ENCODE peak calls at places on chromosome 5, in six cellular contexts. One of them, this sample, is unnamed.

GRCh38 chr5:142529626-142530278 is 156.1 kb downstream of the FGF1 start:
- DNase-seq in activated CD4-positive, alpha-beta T cell treated with anti-CD3 and anti-CD28 coated beads for 24 hours: no peak
- DNase-seq in BJ: no peak
- DNase-seq in retinal pigment epithelial cell: no peak
- DNase-seq in progenitor cell of endocrine pancreas: no peak
- DNase-seq in GM12891: no peak
- DNase-seq in this sample: no peak

GRCh38 chr5:132273631-132274030 is 16.1 kb downstream of the PDLIM4 start:
- DNase-seq in activated CD4-positive, alpha-beta T cell treated with anti-CD3 and anti-CD28 coated beads for 24 hours: no peak
- DNase-seq in BJ: no peak
- DNase-seq in retinal pigment epithelial cell: no peak
- DNase-seq in progenitor cell of endocrine pancreas: no peak
- DNase-seq in GM12891: no peak
- DNase-seq in this sample: no peak

GRCh38 chr5:59390989-59391388 is 502.5 kb downstream of the PDE4D start:
- DNase-seq in activated CD4-positive, alpha-beta T cell treated with anti-CD3 and anti-CD28 coated beads for 24 hours: no peak
- DNase-seq in BJ: no peak
- DNase-seq in retinal pigment epithelial cell: no peak
- DNase-seq in progenitor cell of endocrine pancreas: no peak
- DNase-seq in GM12891: no peak
- DNase-seq in this sample: no peak

GRCh38 chr5:109654455-109654854 is 35.3 kb upstream of the MAN2A1 start:
- DNase-seq in activated CD4-positive, alpha-beta T cell treated with anti-CD3 and anti-CD28 coated beads for 24 hours: no peak
- DNase-seq in BJ: no peak
- DNase-seq in retinal pigment epithelial cell: no peak
- DNase-seq in progenitor cell of endocrine pancreas: no peak
- DNase-seq in GM12891: no peak
- DNase-seq in this sample: no peak

GRCh38 chr5:28831042-28831441 is 1792.7 kb upstream of the CDH9 start:
- DNase-seq in activated CD4-positive, alpha-beta T cell treated with anti-CD3 and anti-CD28 coated beads for 24 hours: no peak
- DNase-seq in BJ: no peak
- DNase-seq in retinal pigment epithelial cell: no peak
- DNase-seq in progenitor cell of endocrine pancreas: no peak
- DNase-seq in GM12891: no peak
- DNase-seq in this sample: no peak

GRCh38 chr5:137269297-137269696 is 229.8 kb downstream of the SPOCK1 start:
- DNase-seq in activated CD4-positive, alpha-beta T cell treated with anti-CD3 and anti-CD28 coated beads for 24 hours: no peak
- DNase-seq in BJ: no peak
- DNase-seq in retinal pigment epithelial cell: no peak
- DNase-seq in progenitor cell of endocrine pancreas: no peak
- DNase-seq in GM12891: no peak
- DNase-seq in this sample: no peak

GRCh38 chr5:52997424-52997823 is 8.3 kb downstream of the ITGA2 start:
- DNase-seq in activated CD4-positive, alpha-beta T cell treated with anti-CD3 and anti-CD28 coated beads for 24 hours: no peak
- DNase-seq in BJ: no peak
- DNase-seq in retinal pigment epithelial cell: no peak
- DNase-seq in progenitor cell of endocrine pancreas: no peak
- DNase-seq in GM12891: no peak
- DNase-seq in this sample: no peak

GRCh38 chr5:130198927-130199326 is 294.7 kb downstream of the CHSY3 start:
- DNase-seq in activated CD4-positive, alpha-beta T cell treated with anti-CD3 and anti-CD28 coated beads for 24 hours: no peak
- DNase-seq in BJ: no peak
- DNase-seq in retinal pigment epithelial cell: no peak
- DNase-seq in progenitor cell of endocrine pancreas: no peak
- DNase-seq in GM12891: no peak
- DNase-seq in this sample: peak; percentile 16

GRCh38 chr5:134084166-134084565 is 30.3 kb upstream of the TCF7 start:
- DNase-seq in activated CD4-positive, alpha-beta T cell treated with anti-CD3 and anti-CD28 coated beads for 24 hours: no peak
- DNase-seq in BJ: no peak
- DNase-seq in retinal pigment epithelial cell: no peak
- DNase-seq in progenitor cell of endocrine pancreas: no peak
- DNase-seq in GM12891: no peak
- DNase-seq in this sample: no peak

GRCh38 chr5:75463726-75464125 is 47.7 kb downstream of the CERT1 start:
- DNase-seq in activated CD4-positive, alpha-beta T cell treated with anti-CD3 and anti-CD28 coated beads for 24 hours: no peak
- DNase-seq in BJ: no peak
- DNase-seq in retinal pigment epithelial cell: no peak
- DNase-seq in progenitor cell of endocrine pancreas: no peak
- DNase-seq in GM12891: no peak
- DNase-seq in this sample: no peak

GRCh38 chr5:83125560-83125959 is 48.2 kb downstream of the XRCC4 start:
- DNase-seq in activated CD4-positive, alpha-beta T cell treated with anti-CD3 and anti-CD28 coated beads for 24 hours: no peak
- DNase-seq in BJ: no peak
- DNase-seq in retinal pigment epithelial cell: no peak
- DNase-seq in progenitor cell of endocrine pancreas: no peak
- DNase-seq in GM12891: no peak
- DNase-seq in this sample: no peak

GRCh38 chr5:159469496-159470370 is 139.4 kb upstream of the IL12B start:
- DNase-seq in activated CD4-positive, alpha-beta T cell treated with anti-CD3 and anti-CD28 coated beads for 24 hours: no peak
- DNase-seq in BJ: no peak
- DNase-seq in retinal pigment epithelial cell: peak; percentile 30
- DNase-seq in progenitor cell of endocrine pancreas: no peak
- DNase-seq in GM12891: no peak
- DNase-seq in this sample: no peak

GRCh38 chr5:163350083-163350482 is 87.3 kb upstream of the CCNG1 start:
- DNase-seq in activated CD4-positive, alpha-beta T cell treated with anti-CD3 and anti-CD28 coated beads for 24 hours: no peak
- DNase-seq in BJ: no peak
- DNase-seq in retinal pigment epithelial cell: no peak
- DNase-seq in progenitor cell of endocrine pancreas: no peak
- DNase-seq in GM12891: no peak
- DNase-seq in this sample: no peak